ENCODE peak calls at places on chromosomes 1 and 21, in seven cellular contexts. Q is endodermal cell, K is fibroblast of lung, Z is kidney epithelial cell, Y is astrocyte, F is mucosa of descending colon, J is Panc1. H is an unnamed sample. For H3K36me3, the result is how much of the 10 kb centered on the place peaks cover.

GRCh38 chr1:107496002-107496401 is 355.2 kb downstream of the NTNG1 start:
- DNase-seq in Q (no peak), Y (no peak), F (no peak), J (no peak), Z (no peak), K (no peak), H (no peak)

GRCh38 chr1:226814751-226815496 is 55.5 kb upstream of the PSEN2 start:
- DNase-seq in Q (no peak), Z (peak), J (peak), K (peak), Y (peak), F (peak), H (no peak)

GRCh38 chr1:172585861-172586260 is 52.9 kb downstream of the SUCO start:
- DNase-seq in F (no peak), Z (no peak), Q (no peak), K (no peak), J (no peak), Y (peak), H (no peak)

GRCh38 chr1:1068077-1068373 is 6.1 kb downstream of the RNF223 start:
- DNase-seq in K (no peak), J (no peak), Q (no peak), Z (no peak), F (no peak), Y (no peak), H (no peak)

GRCh38 chr1:20480261-20481157 is 5.5 kb downstream of the CAMK2N1 start:
- DNase-seq in Y (no peak), Q (no peak), J (no peak), Z (peak), F (peak), K (no peak), H (no peak)

GRCh38 chr1:154190550-154190949 is 1.4 kb downstream of the TPM3 start:
- DNase-seq in F (no peak), Y (no peak), J (no peak), Q (no peak), K (peak), Z (no peak), H (peak)

GRCh38 chr1:27536767-27537166 is 46.8 kb upstream of the WASF2 start:
- DNase-seq in F (no peak), J (no peak), Q (peak), K (peak), Z (no peak), Y (peak), H (peak)

GRCh38 chr1:23168462-23169218 is at the start of gene LUZP1:
- DNase-seq in Y (peak), K (peak), Q (peak), F (peak), Z (no peak), J (no peak), H (peak)

GRCh38 chr21:38277501-38278111 is 20.8 kb downstream of the KCNJ15 start:
- DNase-seq in J (peak), Q (no peak), F (no peak), Z (peak), K (peak), Y (peak), H (peak)

GRCh38 chr1:242467556-242468145 is 56.8 kb downstream of the PLD5 start:
- DNase-seq in K (peak), Q (peak), F (no peak), Z (no peak), J (peak), Y (peak), H (peak)

GRCh38 chr1:222390181-222390580 is 157.7 kb downstream of the HHIPL2 start:
- DNase-seq in F (no peak), Z (no peak), J (no peak), Y (peak), K (peak), Q (no peak), H (no peak)

GRCh38 chr1:53619811-53620619 is 118.9 kb downstream of the GLIS1 start:
- DNase-seq in K (peak), J (no peak), Y (peak), Q (peak), Z (no peak), F (no peak), H (peak)

GRCh38 chr1:226763741-226764264 is 24.7 kb upstream of the ITPKB start:
- DNase-seq in K (peak), Q (peak), J (peak), Z (peak), Y (peak), F (no peak), H (no peak)

GRCh38 chr1:17207046-17207445 is 2.1 kb downstream of the PADI1 start:
- DNase-seq in K (no peak), Z (no peak), Y (no peak), F (peak), Q (no peak), J (no peak), H (peak)

GRCh38 chr1:11072216-11072917 is 12.5 kb upstream of the SRM start:
- DNase-seq in Z (no peak), J (no peak), F (no peak), K (no peak), Y (no peak), Q (no peak), H (no peak)

GRCh38 chr1:172322219-172323061 is 98.0 kb upstream of the C1orf105 start:
- DNase-seq in Y (peak), K (peak), J (peak), F (no peak), Q (peak), Z (peak), H (peak)

GRCh38 chr1:23607944-23608343 is 48.6 kb upstream of the ID3 start:
- DNase-seq in Q (no peak), F (no peak), Z (no peak), J (no peak), K (no peak), Y (no peak), H (no peak)

GRCh38 chr21:38743772-38744529 is 61.8 kb upstream of the ETS2 start:
- DNase-seq in K (no peak), F (no peak), Z (no peak), J (no peak), Y (no peak), Q (no peak), H (no peak)

GRCh38 chr1:43582162-43582566 is 51.5 kb downstream of the PTPRF start:
- DNase-seq in Y (peak), Q (peak), K (peak), J (peak), Z (peak), F (peak), H (no peak)

GRCh38 chr1:221217029-221217428 is 337.8 kb downstream of the HLX start:
- DNase-seq in Q (no peak), K (no peak), Z (no peak), J (no peak), F (no peak), Y (no peak), H (no peak)

GRCh38 chr1:2582401-2582800 is 4.2 kb upstream of the PRXL2B start:
- DNase-seq in J (no peak), K (no peak), Z (no peak), Q (no peak), Y (no peak), F (no peak), H (no peak)

GRCh38 chr1:245605480-245606156 is 450.8 kb downstream of the KIF26B start:
- DNase-seq in J (no peak), K (peak), Z (no peak), Y (peak), F (no peak), Q (peak), H (no peak)

GRCh38 chr1:235050911-235051360 is 77.7 kb downstream of the TOMM20 start:
- DNase-seq in F (no peak), Q (no peak), Z (no peak), K (peak), J (no peak), Y (peak), H (peak)

DNA sequence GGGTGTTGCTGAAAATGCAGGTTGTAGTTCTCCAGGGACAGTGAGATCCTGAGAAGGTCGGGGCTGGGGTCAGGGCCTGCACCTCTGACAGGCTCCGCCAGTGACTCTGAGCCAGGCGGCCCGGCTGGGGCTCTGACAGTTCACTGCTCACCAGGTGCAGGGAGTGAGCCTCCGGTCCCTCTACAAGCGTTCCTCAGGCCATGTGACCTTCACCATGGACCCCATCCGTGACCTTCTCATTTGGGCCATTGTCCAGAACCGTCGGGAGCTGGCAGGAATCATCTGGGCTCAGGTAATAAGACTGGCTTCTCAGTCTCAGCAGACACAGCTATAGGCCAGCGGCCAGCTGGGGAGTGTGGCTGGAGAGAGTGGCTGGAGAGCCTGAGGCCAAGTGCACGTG is 41.8 kb downstream of the TRPM2 start:
- DNase-seq in Y (no peak), Z (no peak), Q (no peak), K (no peak), J (no peak), F (no peak), H (no peak)
- H3K36me3 ChIP-seq in Y (under half), Z (under half), Q (under half), K (under half), J (under half), F (under half), H (under half)

DNA sequence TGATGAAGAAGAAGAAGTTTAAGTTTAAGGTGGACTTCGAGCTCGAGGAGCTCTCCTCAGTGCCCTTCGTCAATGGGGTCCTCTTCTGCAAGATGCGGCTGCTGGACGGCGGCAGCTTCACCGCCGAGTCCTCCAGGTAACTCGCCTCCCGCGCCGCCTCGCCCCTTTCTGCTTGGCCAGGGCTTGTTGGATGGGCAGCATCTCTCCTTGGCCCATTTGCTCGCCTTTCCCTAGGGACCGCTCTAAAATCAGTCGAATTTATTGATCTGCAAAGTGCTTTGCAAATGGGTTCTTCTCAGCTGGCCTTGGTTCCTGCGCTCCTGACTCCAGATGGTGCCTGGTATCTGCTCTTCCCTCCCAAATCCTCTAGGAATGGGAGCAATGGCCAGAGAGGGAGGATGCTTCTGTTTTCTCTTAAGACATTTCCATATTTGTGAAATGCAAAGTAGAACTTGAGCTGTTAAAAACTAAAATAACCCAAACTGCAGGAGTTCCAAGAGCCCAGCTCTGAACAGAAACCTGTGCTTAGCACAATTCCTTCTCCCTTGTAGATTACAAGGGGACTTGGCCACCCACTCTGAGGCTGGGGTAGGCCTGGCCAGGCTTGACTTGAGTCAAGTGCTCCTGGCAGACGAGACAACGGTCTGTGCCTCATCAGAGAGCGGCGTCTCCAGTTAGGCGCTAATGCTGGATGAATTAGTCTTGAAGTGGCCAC is 687 bp downstream of the EEIG2 start:
- DNase-seq in Z (no peak), J (no peak), Q (peak), F (peak), K (peak), Y (peak), H (peak)
- TF ChIP-seq CTCF in Z (no peak), J (no peak), Q (peak), F (no peak), K (no peak), Y (no peak), H (no peak)

DNA sequence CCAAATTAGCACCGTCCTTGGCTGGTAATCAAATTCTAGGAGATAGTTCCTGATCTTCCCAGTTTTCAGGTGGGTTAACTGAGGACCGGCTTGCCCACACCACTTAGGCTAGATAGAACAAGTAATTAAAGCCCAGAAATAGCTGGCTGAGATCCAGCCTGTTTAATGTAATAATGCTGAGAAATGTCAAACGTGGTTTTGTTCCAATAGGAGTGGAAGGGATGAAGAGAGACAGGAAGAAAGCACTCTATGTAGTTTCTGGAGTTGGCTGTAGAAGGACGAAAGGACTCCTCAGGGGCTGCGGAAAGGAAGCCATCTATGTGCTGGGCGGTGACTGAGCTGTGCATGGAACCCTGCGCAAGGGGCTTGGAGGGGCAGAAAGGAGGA is 18.6 kb downstream of the NAV1 start:
- DNase-seq in F (no peak), K (peak), Y (no peak), J (no peak), Q (no peak), Z (no peak), H (no peak)
- H3K36me3 ChIP-seq in F (under half), K (under half), Y (under half), J (under half), Q (under half), Z (under half), H (under half)

GRCh38 chr1:240455228-240455821 is 156.6 kb downstream of the GREM2 start:
- DNase-seq in Q (peak), Z (no peak), F (no peak), J (no peak), K (peak), Y (no peak), H (no peak)
- TF ChIP-seq CTCF in Q (peak), Z (peak), F (peak), J (peak), K (peak), Y (peak), H (no peak)

H was measured in tibial artery.